ENCODE peak calls at places on chromosomes 4 and X, in five cellular contexts. O, E, V, Q and T are unnamed samples.

GRCh38 chr4:93828332-93828829 is at the start of gene ATOH1:
- DNase-seq in O (peak; percentile 9), E (no peak), V (peak; percentile 36), Q (no peak), T (no peak)

GRCh38 chr4:94551616-94552564 is 100.1 kb downstream of the PDLIM5 start:
- DNase-seq in O (no peak), E (no peak), V (no peak), Q (no peak), T (no peak)

GRCh38 chr4:128660361-128660964 is 149.0 kb upstream of the JADE1 start:
- DNase-seq in O (peak; percentile 59), E (no peak), V (peak; percentile 55), Q (no peak), T (no peak)

GRCh38 chr4:76752911-76753494 is 144.9 kb downstream of the SOWAHB start:
- DNase-seq in O (no peak), E (peak; percentile 90), V (peak; percentile 62), Q (no peak), T (peak; percentile 85)

GRCh38 chr4:112418092-112418491 is 97.9 kb downstream of the NEUROG2 start:
- DNase-seq in O (no peak), E (no peak), V (no peak), Q (no peak), T (no peak)

GRCh38 chrX:3757510-3758025 is 44.1 kb upstream of the PRKX start:
- DNase-seq in O (no peak), E (no peak), V (no peak), Q (no peak), T (no peak)

GRCh38 chr4:74444891-74445642 is at the start of gene AREG:
- DNase-seq in O (peak; percentile 86), E (peak; percentile 94), V (peak; percentile 41), Q (peak; percentile 79), T (no peak)

GRCh38 chr4:173528378-173529321 is 1.4 kb downstream of the HAND2 start:
- DNase-seq in O (no peak), E (no peak), V (no peak), Q (no peak), T (no peak)

GRCh38 chr4:162163892-162164759 is at the start of gene FSTL5:
- DNase-seq in O (peak; percentile 85), E (no peak), V (peak; percentile 47), Q (peak; percentile 38), T (peak; percentile 35)

GRCh38 chrX:8849945-8850344 is 48.8 kb upstream of the FAM9A start:
- DNase-seq in O (no peak), E (no peak), V (no peak), Q (no peak), T (no peak)

GRCh38 chr4:98232202-98232601 is 29.0 kb upstream of the RAP1GDS1 start:
- DNase-seq in O (no peak), E (no peak), V (no peak), Q (no peak), T (no peak)

GRCh38 chr4:186659936-186660335 is 63.7 kb downstream of the FAT1 start:
- DNase-seq in O (no peak), E (no peak), V (no peak), Q (no peak), T (no peak)

GRCh38 chr4:141759796-141760425 is 123.5 kb downstream of the IL15 start:
- DNase-seq in O (no peak), E (no peak), V (no peak), Q (no peak), T (no peak)

GRCh38 chr4:73859614-73860088 is 6.6 kb downstream of the PF4V1 start:
- DNase-seq in O (no peak), E (no peak), V (no peak), Q (no peak), T (no peak)

GRCh38 chr4:118833192-118833820 is 2.6 kb downstream of the SEC24D start:
- DNase-seq in O (no peak), E (peak; percentile 19), V (no peak), Q (no peak), T (no peak)

GRCh38 chr4:149702414-149703108 is 113.1 kb downstream of the IQCM start:
- DNase-seq in O (no peak), E (no peak), V (no peak), Q (no peak), T (no peak)

GRCh38 chr4:25926473-25926872 is 12.5 kb downstream of the SMIM20 start:
- DNase-seq in O (no peak), E (no peak), V (no peak), Q (no peak), T (no peak)

GRCh38 chr4:41880022-41880837 is 55.0 kb upstream of the TMEM33 start:
- DNase-seq in O (no peak), E (no peak), V (no peak), Q (no peak), T (no peak)

DNA sequence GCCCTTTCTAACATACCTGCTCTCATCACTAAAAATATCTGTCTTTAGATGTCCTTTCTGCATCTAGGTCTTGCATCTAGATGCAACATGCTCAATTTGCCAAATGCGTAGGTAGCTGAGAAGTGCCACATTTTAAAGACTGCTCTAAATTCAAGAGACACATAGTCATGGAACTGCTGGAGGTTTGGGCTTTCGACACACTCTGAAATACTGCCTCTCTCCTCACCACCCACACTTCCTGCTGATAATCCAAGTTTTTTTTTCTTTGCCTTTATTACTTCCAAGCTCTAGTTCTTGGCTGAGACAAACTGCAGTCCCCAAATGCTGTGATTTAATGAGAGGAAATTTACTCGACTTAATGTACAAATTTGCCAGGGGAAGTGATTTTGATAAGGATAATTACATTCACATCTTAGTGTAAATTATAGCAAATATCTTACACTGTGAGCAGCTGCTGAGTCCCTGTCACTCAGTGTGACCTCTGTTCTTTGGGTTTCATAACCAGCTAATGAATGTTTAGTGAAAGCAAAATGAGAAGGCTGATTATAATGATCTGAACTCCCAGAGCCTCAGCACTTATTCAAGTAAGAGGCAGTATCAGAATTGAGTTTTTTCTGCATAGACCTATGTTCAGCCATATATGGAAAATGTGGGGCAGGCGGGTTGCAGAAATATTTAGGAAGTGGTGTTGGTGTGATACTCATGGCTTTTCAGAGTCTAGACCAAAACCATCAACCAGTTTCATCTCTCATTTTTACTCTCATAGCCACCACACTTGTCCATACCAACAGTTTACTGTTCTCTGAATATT is 31.3 kb downstream of the DRD5 start:
- DNase-seq in O (peak; percentile 9), E (no peak), V (no peak), Q (peak; percentile 41), T (no peak)
- H3K4me3 ChIP-seq in O (no peak overlapping the region), E (no peak overlapping the region), V (no peak overlapping the region), Q (no peak overlapping the region), T (no peak overlapping the region)

DNA sequence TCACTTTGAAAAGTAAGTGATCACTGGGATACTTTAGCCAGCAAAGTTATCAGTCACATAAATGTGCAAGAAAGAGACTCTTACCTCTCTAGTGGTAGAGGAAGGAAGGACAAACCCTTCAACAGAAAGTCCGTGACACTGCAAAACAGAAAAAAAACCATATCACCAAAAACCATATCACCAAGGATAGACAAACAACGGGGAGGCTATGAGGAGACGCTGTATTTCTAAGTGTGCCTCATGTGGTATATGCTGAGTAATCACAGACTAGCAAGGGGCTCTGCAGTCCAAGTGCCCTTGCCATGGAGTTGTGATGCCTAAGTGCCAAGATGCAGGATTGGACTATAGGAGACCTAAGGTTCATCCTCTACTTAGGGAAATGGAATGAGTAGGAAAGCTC is 11.5 kb upstream of the HDAC8 start:
- DNase-seq in O (no peak), E (no peak), V (no peak), Q (no peak), T (no peak)
- TF ChIP-seq CTCF in O (no peak), E (no peak), V (no peak), Q (no peak), T (no peak)

GRCh38 chr4:1207603-1208265 is 35.4 kb upstream of the SPON2 start:
- DNase-seq in O (peak; percentile 73), E (no peak), V (peak; percentile 34), Q (peak; percentile 9), T (no peak)
- H3K4me3 ChIP-seq in O (no peak overlapping the region), E (peak overlapping the region; percentile 24), V (no peak overlapping the region), Q (no peak overlapping the region), T (no peak overlapping the region)

DNA sequence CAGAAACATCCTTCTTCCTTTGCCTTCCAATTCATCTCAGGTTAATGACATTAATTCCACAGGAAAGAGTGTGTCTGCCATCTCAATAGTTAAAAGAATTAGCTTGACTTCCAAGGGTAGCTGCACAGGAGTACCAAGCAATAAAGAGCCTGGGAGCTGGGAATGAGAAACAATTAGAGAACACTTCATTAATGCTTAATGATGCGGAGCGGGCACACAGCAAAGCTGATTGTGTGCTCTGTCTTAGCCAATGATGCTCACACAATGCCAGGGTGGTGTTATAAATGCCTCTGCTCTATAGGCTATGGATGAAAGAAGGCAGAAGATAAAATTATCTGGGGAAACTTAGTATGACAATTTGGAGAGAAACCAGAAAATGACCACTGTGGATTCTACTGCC is 1052.5 kb upstream of the LCORL start:
- DNase-seq in O (no peak), E (no peak), V (no peak), Q (no peak), T (no peak)
- TF ChIP-seq CTCF in O (no peak), E (no peak), V (no peak), Q (no peak), T (no peak)

DNA sequence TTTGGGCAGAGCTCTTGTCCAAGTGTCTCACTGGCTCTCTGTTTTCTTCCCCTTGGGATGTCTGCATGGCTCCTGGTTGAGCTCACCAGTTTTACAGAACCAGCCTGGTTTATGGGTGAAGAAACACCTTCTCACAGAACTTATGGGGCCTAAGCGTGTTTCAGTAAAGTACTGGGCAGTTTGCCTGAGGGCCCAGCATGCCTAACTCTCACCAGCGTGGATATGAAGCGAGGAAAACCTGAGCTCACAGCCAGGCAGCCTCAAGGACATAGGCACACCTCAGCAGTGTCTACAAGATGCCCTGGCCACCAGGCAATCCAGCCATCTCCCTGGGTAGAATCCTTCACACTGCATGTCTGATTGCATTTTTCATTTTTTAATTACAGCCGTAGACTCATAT is 9.2 kb downstream of the NHSL2 start:
- DNase-seq in O (no peak), E (no peak), V (no peak), Q (no peak), T (no peak)
- H3K4me3 ChIP-seq in O (no peak overlapping the region), E (no peak overlapping the region), V (no peak overlapping the region), Q (no peak overlapping the region), T (no peak overlapping the region)

GRCh38 chr4:1512738-1513660 is 106.8 kb upstream of the NKX1-1 start:
- DNase-seq in O (peak; percentile 43), E (no peak), V (peak; percentile 37), Q (no peak), T (no peak)
- TF ChIP-seq CTCF in O (peak; percentile 80), E (peak; percentile 33), V (peak; percentile 82), Q (no peak), T (peak; percentile 42)

GRCh38 chr4:108035691-108036090 is 46.0 kb downstream of the HADH start:
- DNase-seq in O (no peak), E (no peak), V (no peak), Q (no peak), T (no peak)
- H3K4me3 ChIP-seq in O (no peak overlapping the region), E (no peak overlapping the region), V (no peak overlapping the region), Q (no peak overlapping the region), T (no peak overlapping the region)